ENCODE peak calls at places on chromosomes 3 and 15, in eight cellular contexts. N, W, H, P, K, G, T and A are unnamed samples. For H3K9me3, the result is how much of the 10 kb centered on the place peaks cover.

GRCh38 chr3:127337911-127338531 is 50.2 kb upstream of the PRR20G start:
- DNase-seq in N (no peak), W (no peak), H (no peak), P (no peak), K (no peak), G (no peak), T (no peak), A (no peak)

GRCh38 chr3:72661115-72661457 is 187.2 kb downstream of the SHQ1 start:
- DNase-seq in N (no peak), W (peak), H (peak), P (peak), K (no peak), G (peak), T (peak), A (no peak)

GRCh38 chr3:18424213-18424861 is 802 bp downstream of the SATB1 start:
- DNase-seq in N (no peak), W (no peak), H (peak), P (peak), K (no peak), G (no peak), T (no peak), A (no peak)

GRCh38 chr3:37107846-37108245 is 66.5 kb downstream of the LRRFIP2 start:
- DNase-seq in N (no peak), W (no peak), H (no peak), P (no peak), K (no peak), G (no peak), T (no peak), A (no peak)

GRCh38 chr15:55552926-55553325 is 35.2 kb downstream of the PYGO1 start:
- DNase-seq in N (no peak), W (no peak), H (peak), P (no peak), K (no peak), G (peak), T (peak), A (no peak)

GRCh38 chr3:149356630-149357029 is 20.8 kb downstream of the TM4SF1 start:
- DNase-seq in N (no peak), W (no peak), H (no peak), P (no peak), K (no peak), G (peak), T (no peak), A (no peak)

GRCh38 chr3:176566757-176567156 is 630.5 kb downstream of the TBL1XR1 start:
- DNase-seq in N (no peak), W (no peak), H (no peak), P (no peak), K (no peak), G (no peak), T (no peak), A (no peak)

GRCh38 chr15:41263891-41264351 is 32.9 kb downstream of the CHP1 start:
- DNase-seq in N (no peak), W (no peak), H (no peak), P (no peak), K (no peak), G (peak), T (peak), A (no peak)

GRCh38 chr15:60397772-60398445 is at the start of gene ANXA2:
- DNase-seq in N (peak), W (peak), H (peak), P (peak), K (peak), G (peak), T (peak), A (peak)

GRCh38 chr3:48268936-48269551 is 28.1 kb downstream of the ZNF589 start:
- DNase-seq in N (no peak), W (no peak), H (no peak), P (peak), K (no peak), G (no peak), T (peak), A (no peak)

GRCh38 chr3:9970020-9970652 is 16.5 kb downstream of the EMC3 start:
- DNase-seq in N (no peak), W (no peak), H (no peak), P (no peak), K (no peak), G (peak), T (peak), A (no peak)

GRCh38 chr3:196789773-196790419 is 50.2 kb downstream of the PAK2 start:
- DNase-seq in N (no peak), W (no peak), H (no peak), P (no peak), K (no peak), G (no peak), T (no peak), A (no peak)

GRCh38 chr3:42725454-42725853 is 22.9 kb upstream of the HHATL start:
- DNase-seq in N (no peak), W (no peak), H (no peak), P (no peak), K (no peak), G (no peak), T (no peak), A (no peak)

GRCh38 chr3:69568926-69569325 is 170.3 kb upstream of the MITF start:
- DNase-seq in N (no peak), W (no peak), H (no peak), P (no peak), K (no peak), G (peak), T (peak), A (no peak)

GRCh38 chr3:44355634-44356033 is 17.1 kb downstream of the TCAIM start:
- DNase-seq in N (no peak), W (no peak), H (no peak), P (no peak), K (no peak), G (peak), T (peak), A (no peak)

GRCh38 chr3:27253831-27254230 is 115.4 kb downstream of the NEK10 start:
- DNase-seq in N (no peak), W (no peak), H (no peak), P (peak), K (no peak), G (peak), T (peak), A (no peak)

GRCh38 chr3:11835028-11835639 is 11.6 kb downstream of the TAMM41 start:
- DNase-seq in N (no peak), W (no peak), H (no peak), P (no peak), K (no peak), G (peak), T (peak), A (no peak)

GRCh38 chr3:157624801-157625200 is 121.6 kb upstream of the VEPH1 start:
- DNase-seq in N (no peak), W (no peak), H (no peak), P (no peak), K (no peak), G (no peak), T (no peak), A (no peak)

GRCh38 chr3:171834461-171834801 is 8.7 kb upstream of the TMEM212 start:
- DNase-seq in N (no peak), W (no peak), H (no peak), P (no peak), K (no peak), G (no peak), T (no peak), A (no peak)

GRCh38 chr15:51075364-51075763 is 19.3 kb downstream of the TNFAIP8L3 start:
- DNase-seq in N (no peak), W (no peak), H (peak), P (no peak), K (no peak), G (no peak), T (no peak), A (no peak)

GRCh38 chr3:172107403-172107802 is 68.0 kb downstream of the FNDC3B start:
- DNase-seq in N (peak), W (no peak), H (no peak), P (no peak), K (no peak), G (no peak), T (no peak), A (no peak)

GRCh38 chr3:12797124-12797891 is 828 bp downstream of the CAND2 start:
- DNase-seq in N (no peak), W (no peak), H (no peak), P (no peak), K (no peak), G (no peak), T (no peak), A (no peak)

GRCh38 chr3:59286791-59287531 is 237.1 kb upstream of the CFAP20DC start:
- DNase-seq in N (no peak), W (no peak), H (peak), P (peak), K (no peak), G (peak), T (peak), A (no peak)

GRCh38 chr3:66609660-66610547 is 109.1 kb upstream of the LRIG1 start:
- DNase-seq in N (no peak), W (no peak), H (no peak), P (peak), K (no peak), G (peak), T (peak), A (no peak)

GRCh38 chr3:30924763-30925162 is 30.3 kb upstream of the GADL1 start:
- DNase-seq in N (no peak), W (no peak), H (no peak), P (no peak), K (no peak), G (peak), T (peak), A (no peak)

GRCh38 chr3:137764001-137764433 is at the start of gene SOX14:
- DNase-seq in N (no peak), W (no peak), H (no peak), P (peak), K (no peak), G (no peak), T (no peak), A (no peak)

GRCh38 chr15:100106732-100107131 is 235.0 kb downstream of the ADAMTS17 start:
- DNase-seq in N (no peak), W (no peak), H (no peak), P (no peak), K (peak), G (no peak), T (peak), A (no peak)

GRCh38 chr15:66178531-66178910 is 75.0 kb downstream of the MEGF11 start:
- DNase-seq in N (no peak), W (no peak), H (no peak), P (no peak), K (no peak), G (no peak), T (no peak), A (no peak)

GRCh38 chr3:185552358-185552877 is at the start of gene LIPH:
- DNase-seq in N (no peak), W (no peak), H (no peak), P (peak), K (no peak), G (peak), T (peak), A (no peak)

GRCh38 chr15:51281368-51281967 is 56.9 kb downstream of the CYP19A1 start:
- DNase-seq in N (no peak), W (peak), H (peak), P (peak), K (no peak), G (peak), T (peak), A (no peak)

GRCh38 chr15:67181221-67181639 is 73.2 kb downstream of the AAGAB start:
- DNase-seq in N (no peak), W (no peak), H (no peak), P (no peak), K (peak), G (no peak), T (no peak), A (no peak)

GRCh38 chr15:58269455-58270414 is 131.6 kb downstream of the AQP9 start:
- DNase-seq in N (peak), W (no peak), H (no peak), P (peak), K (no peak), G (peak), T (peak), A (no peak)

GRCh38 chr15:88805031-88805780 is 2.0 kb downstream of the ACAN start:
- DNase-seq in N (no peak), W (no peak), H (no peak), P (peak), K (no peak), G (no peak), T (no peak), A (no peak)

GRCh38 chr15:81015595-81016252 is 15.0 kb downstream of the TLNRD1 start:
- DNase-seq in N (no peak), W (peak), H (no peak), P (no peak), K (no peak), G (no peak), T (no peak), A (no peak)

GRCh38 chr3:18233987-18234716 is 191.0 kb downstream of the SATB1 start:
- DNase-seq in N (no peak), W (no peak), H (no peak), P (no peak), K (no peak), G (no peak), T (no peak), A (no peak)

GRCh38 chr3:179482857-179483256 is 31.6 kb upstream of the GNB4 start:
- DNase-seq in N (no peak), W (no peak), H (no peak), P (no peak), K (no peak), G (no peak), T (no peak), A (no peak)

GRCh38 chr3:126101521-126101982 is 17.6 kb upstream of the SLC41A3 start:
- DNase-seq in N (no peak), W (no peak), H (no peak), P (no peak), K (no peak), G (no peak), T (no peak), A (no peak)

GRCh38 chr3:126100216-126100615 is 16.3 kb upstream of the SLC41A3 start:
- DNase-seq in N (no peak), W (no peak), H (no peak), P (no peak), K (no peak), G (no peak), T (no peak), A (no peak)

GRCh38 chr3:126100688-126101301 is 16.9 kb upstream of the SLC41A3 start:
- DNase-seq in N (no peak), W (peak), H (no peak), P (no peak), K (no peak), G (peak), T (no peak), A (no peak)

GRCh38 chr3:126102011-126102410 is 18.1 kb upstream of the SLC41A3 start:
- DNase-seq in N (no peak), W (no peak), H (no peak), P (no peak), K (no peak), G (no peak), T (no peak), A (no peak)

GRCh38 chr3:126098391-126098858 is 14.5 kb upstream of the SLC41A3 start:
- DNase-seq in N (no peak), W (no peak), H (no peak), P (no peak), K (no peak), G (peak), T (no peak), A (no peak)
- H3K9me3 ChIP-seq in N (under half), W (under half), H (under half), P (under half), K (under half), G (under half), T (under half), A (under half)

GRCh38 chr15:25192651-25193050 is 237.9 kb downstream of the SNRPN start:
- DNase-seq in N (no peak), W (no peak), H (no peak), P (no peak), K (no peak), G (no peak), T (no peak), A (no peak)
- H3K9me3 ChIP-seq in N (under half), W (under half), H (under half), P (half or more), K (under half), G (half or more), T (under half), A (under half)

GRCh38 chr15:23994273-23994672 is 307.2 kb upstream of the NDN start:
- DNase-seq in N (no peak), W (no peak), H (no peak), P (no peak), K (no peak), G (no peak), T (no peak), A (no peak)
- H3K9me3 ChIP-seq in N (under half), W (under half), H (under half), P (under half), K (under half), G (under half), T (under half), A (under half)

DNA sequence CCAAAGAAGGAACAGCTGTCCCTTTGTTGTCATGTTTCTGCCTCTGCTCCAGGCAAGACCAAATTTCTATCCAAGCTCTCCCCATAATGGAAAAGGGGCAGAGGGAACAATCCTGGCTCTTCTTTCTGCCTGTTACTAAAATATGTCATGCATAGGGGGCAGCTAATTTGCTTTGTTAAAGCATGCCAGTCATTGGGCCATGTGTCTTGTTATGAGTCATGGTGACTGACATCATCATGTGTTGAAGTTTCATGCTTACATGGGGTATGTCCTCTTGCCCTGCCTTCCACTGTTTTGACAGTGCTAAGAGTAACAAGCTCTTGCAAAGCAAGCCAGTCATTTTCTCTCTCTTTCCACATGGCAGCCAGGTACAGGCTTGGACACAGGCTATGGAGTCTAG is 268.9 kb downstream of the GABRB3 start:
- DNase-seq in N (no peak), W (no peak), H (no peak), P (no peak), K (no peak), G (no peak), T (no peak), A (no peak)
- H3K9me3 ChIP-seq in N (under half), W (under half), H (under half), P (half or more), K (under half), G (under half), T (under half), A (under half)

DNA sequence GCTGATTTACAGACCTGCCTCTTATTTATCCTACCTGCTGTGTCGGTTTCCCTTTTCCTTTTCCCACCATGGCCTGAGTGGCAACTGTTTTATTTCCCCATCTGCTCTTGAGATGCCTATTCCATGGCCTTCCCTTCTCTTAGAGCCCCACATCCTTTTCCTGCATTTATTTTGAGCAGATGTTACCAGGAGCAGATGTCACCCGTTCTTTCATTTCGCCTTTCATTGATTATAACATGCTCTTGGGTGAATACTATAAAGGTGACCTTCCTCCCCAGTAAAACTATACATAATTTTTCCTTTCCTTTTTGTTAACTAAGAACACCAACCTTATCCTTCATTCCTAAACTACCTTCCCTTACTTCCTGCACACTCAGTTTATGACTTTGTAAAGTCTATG is 8.5 kb upstream of the P2RY1 start:
- DNase-seq in N (no peak), W (no peak), H (no peak), P (no peak), K (no peak), G (no peak), T (no peak), A (no peak)
- H3K9me3 ChIP-seq in N (under half), W (under half), H (under half), P (under half), K (under half), G (under half), T (under half), A (under half)

DNA sequence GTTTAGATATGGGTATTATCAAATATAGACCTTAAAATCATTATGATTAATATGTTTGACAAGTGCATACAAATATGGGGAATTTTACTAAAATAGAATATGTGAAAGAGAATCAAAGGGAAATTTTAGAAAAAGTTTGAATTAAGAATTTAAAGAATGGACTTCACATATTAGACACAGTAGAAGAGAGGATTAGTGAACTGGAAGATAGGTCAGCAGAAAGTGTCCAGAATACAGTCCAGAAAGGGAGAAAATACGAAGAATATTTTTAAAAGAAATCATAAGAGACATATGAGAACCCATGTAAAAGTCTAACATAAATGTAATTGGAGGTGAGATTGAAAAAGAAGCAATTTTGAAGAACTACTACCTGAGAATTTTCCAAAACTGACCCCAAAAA is 139.9 kb downstream of the DTWD1 start:
- DNase-seq in N (no peak), W (no peak), H (no peak), P (no peak), K (no peak), G (no peak), T (no peak), A (no peak)
- H3K9me3 ChIP-seq in N (under half), W (under half), H (under half), P (under half), K (under half), G (under half), T (under half), A (under half)

DNA sequence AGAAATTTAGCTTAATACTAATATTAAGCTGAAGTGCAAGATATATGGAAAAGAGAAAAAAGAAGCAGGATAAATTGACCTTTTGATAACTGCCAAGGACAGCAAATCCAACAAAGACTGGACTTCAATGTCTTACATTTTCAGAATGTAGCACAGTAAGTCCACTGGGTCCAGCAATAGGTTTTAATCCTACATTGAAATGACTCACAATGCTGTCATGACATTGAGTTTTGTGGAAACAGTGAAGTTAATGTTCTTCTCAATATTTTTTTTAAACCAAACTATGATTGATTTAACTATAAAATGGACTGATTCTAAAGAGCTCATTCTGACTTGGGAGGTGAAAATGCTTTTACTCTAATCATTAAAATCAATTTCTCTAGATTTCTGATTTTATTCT is 166.6 kb upstream of the ZNF717 start:
- DNase-seq in N (no peak), W (no peak), H (no peak), P (no peak), K (no peak), G (peak), T (no peak), A (no peak)
- H3K9me3 ChIP-seq in N (under half), W (under half), H (under half), P (under half), K (under half), G (under half), T (under half), A (under half)

GRCh38 chr15:96075895-96076294 is 254.6 kb upstream of the NR2F2 start:
- DNase-seq in N (no peak), W (no peak), H (no peak), P (no peak), K (no peak), G (no peak), T (no peak), A (no peak)
- H3K9me3 ChIP-seq in N (under half), W (under half), H (under half), P (under half), K (under half), G (under half), T (under half), A (under half)

GRCh38 chr3:128859573-128860154 is 19.8 kb upstream of the ACAD9 start:
- DNase-seq in N (no peak), W (no peak), H (no peak), P (no peak), K (no peak), G (no peak), T (peak), A (no peak)
- H3K9me3 ChIP-seq in N (under half), W (under half), H (under half), P (under half), K (under half), G (under half), T (under half), A (under half)